ENCODE peak calls at places on chromosomes 1 and 21, in seven cellular contexts. One of them, this sample, is unnamed.

GRCh38 chr1:112540395-112540794 is 31.6 kb downstream of the WNT2B start:
- DNase-seq in thoracic aorta: no peak
- DNase-seq in heart right ventricle: no peak
- DNase-seq in IMR-90: peak
- DNase-seq in prostate gland: no peak
- DNase-seq in uterus: no peak
- DNase-seq in fibroblast of lung: peak
- DNase-seq in this sample: no peak

GRCh38 chr1:197149340-197149739 is 2.9 kb upstream of the ASPM start:
- DNase-seq in thoracic aorta: no peak
- DNase-seq in heart right ventricle: no peak
- DNase-seq in IMR-90: no peak
- DNase-seq in prostate gland: no peak
- DNase-seq in uterus: no peak
- DNase-seq in fibroblast of lung: no peak
- DNase-seq in this sample: no peak

GRCh38 chr1:176416777-176417176 is 46.2 kb upstream of the PAPPA2 start:
- DNase-seq in thoracic aorta: no peak
- DNase-seq in heart right ventricle: no peak
- DNase-seq in IMR-90: no peak
- DNase-seq in prostate gland: no peak
- DNase-seq in uterus: no peak
- DNase-seq in fibroblast of lung: no peak
- DNase-seq in this sample: no peak

GRCh38 chr1:115469703-115470476 is 131.8 kb upstream of the NGF start:
- DNase-seq in thoracic aorta: no peak
- DNase-seq in heart right ventricle: peak
- DNase-seq in IMR-90: peak
- DNase-seq in prostate gland: no peak
- DNase-seq in uterus: peak
- DNase-seq in fibroblast of lung: peak
- DNase-seq in this sample: peak

GRCh38 chr1:153791856-153792253 is 16.6 kb downstream of the SLC27A3 start:
- DNase-seq in thoracic aorta: no peak
- DNase-seq in heart right ventricle: no peak
- DNase-seq in IMR-90: peak
- DNase-seq in prostate gland: no peak
- DNase-seq in uterus: no peak
- DNase-seq in fibroblast of lung: peak
- DNase-seq in this sample: no peak

GRCh38 chr1:1665815-1666251 is 7.0 kb upstream of the CDK11B start:
- DNase-seq in thoracic aorta: no peak
- DNase-seq in heart right ventricle: no peak
- DNase-seq in IMR-90: no peak
- DNase-seq in prostate gland: no peak
- DNase-seq in uterus: no peak
- DNase-seq in fibroblast of lung: no peak
- DNase-seq in this sample: no peak

GRCh38 chr1:22636369-22636768 is at the start of gene C1QA:
- DNase-seq in thoracic aorta: no peak
- DNase-seq in heart right ventricle: peak
- DNase-seq in IMR-90: no peak
- DNase-seq in prostate gland: no peak
- DNase-seq in uterus: no peak
- DNase-seq in fibroblast of lung: no peak
- DNase-seq in this sample: no peak

GRCh38 chr1:28028873-28029654 is 59.3 kb downstream of the EYA3 start:
- DNase-seq in thoracic aorta: no peak
- DNase-seq in heart right ventricle: no peak
- DNase-seq in IMR-90: peak
- DNase-seq in prostate gland: no peak
- DNase-seq in uterus: no peak
- DNase-seq in fibroblast of lung: peak
- DNase-seq in this sample: no peak

GRCh38 chr1:57423135-57424131 is at the start of gene DAB1:
- DNase-seq in thoracic aorta: no peak
- DNase-seq in heart right ventricle: no peak
- DNase-seq in IMR-90: peak
- DNase-seq in prostate gland: no peak
- DNase-seq in uterus: no peak
- DNase-seq in fibroblast of lung: peak
- DNase-seq in this sample: no peak

GRCh38 chr1:33436557-33437296 is 5.8 kb upstream of the PHC2 start:
- DNase-seq in thoracic aorta: no peak
- DNase-seq in heart right ventricle: no peak
- DNase-seq in IMR-90: peak
- DNase-seq in prostate gland: no peak
- DNase-seq in uterus: no peak
- DNase-seq in fibroblast of lung: no peak
- DNase-seq in this sample: no peak

GRCh38 chr1:154992721-154993571 is 440 bp upstream of the LENEP start:
- DNase-seq in thoracic aorta: no peak
- DNase-seq in heart right ventricle: no peak
- DNase-seq in IMR-90: peak
- DNase-seq in prostate gland: no peak
- DNase-seq in uterus: no peak
- DNase-seq in fibroblast of lung: peak
- DNase-seq in this sample: no peak

GRCh38 chr1:218377143-218377660 is 32.1 kb downstream of the TGFB2 start:
- DNase-seq in thoracic aorta: no peak
- DNase-seq in heart right ventricle: no peak
- DNase-seq in IMR-90: peak
- DNase-seq in prostate gland: peak
- DNase-seq in uterus: no peak
- DNase-seq in fibroblast of lung: peak
- DNase-seq in this sample: no peak

GRCh38 chr1:89823679-89824292 is 3.0 kb downstream of the LRRC8D start:
- DNase-seq in thoracic aorta: no peak
- DNase-seq in heart right ventricle: no peak
- DNase-seq in IMR-90: no peak
- DNase-seq in prostate gland: no peak
- DNase-seq in uterus: no peak
- DNase-seq in fibroblast of lung: no peak
- DNase-seq in this sample: no peak

GRCh38 chr1:202622388-202622787 is 87.9 kb downstream of the SYT2 start:
- DNase-seq in thoracic aorta: no peak
- DNase-seq in heart right ventricle: no peak
- DNase-seq in IMR-90: no peak
- DNase-seq in prostate gland: no peak
- DNase-seq in uterus: no peak
- DNase-seq in fibroblast of lung: no peak
- DNase-seq in this sample: no peak

GRCh38 chr1:41322101-41322661 is 39.1 kb upstream of the FOXO6 start:
- DNase-seq in thoracic aorta: no peak
- DNase-seq in heart right ventricle: no peak
- DNase-seq in IMR-90: no peak
- DNase-seq in prostate gland: no peak
- DNase-seq in uterus: no peak
- DNase-seq in fibroblast of lung: no peak
- DNase-seq in this sample: no peak

GRCh38 chr1:215287362-215287761 is 204.8 kb downstream of the KCNK2 start:
- DNase-seq in thoracic aorta: no peak
- DNase-seq in heart right ventricle: no peak
- DNase-seq in IMR-90: peak
- DNase-seq in prostate gland: no peak
- DNase-seq in uterus: no peak
- DNase-seq in fibroblast of lung: no peak
- DNase-seq in this sample: no peak

GRCh38 chr1:100510441-100510840 is 27.5 kb upstream of the GPR88 start:
- DNase-seq in thoracic aorta: no peak
- DNase-seq in heart right ventricle: no peak
- DNase-seq in IMR-90: no peak
- DNase-seq in prostate gland: no peak
- DNase-seq in uterus: no peak
- DNase-seq in fibroblast of lung: no peak
- DNase-seq in this sample: peak

GRCh38 chr1:61337981-61338848 is 255.9 kb downstream of the NFIA start:
- DNase-seq in thoracic aorta: peak
- DNase-seq in heart right ventricle: peak
- DNase-seq in IMR-90: peak
- DNase-seq in prostate gland: peak
- DNase-seq in uterus: peak
- DNase-seq in fibroblast of lung: peak
- DNase-seq in this sample: no peak

GRCh38 chr1:219071209-219071608 is 102.5 kb upstream of the LYPLAL1 start:
- DNase-seq in thoracic aorta: no peak
- DNase-seq in heart right ventricle: no peak
- DNase-seq in IMR-90: no peak
- DNase-seq in prostate gland: no peak
- DNase-seq in uterus: no peak
- DNase-seq in fibroblast of lung: no peak
- DNase-seq in this sample: no peak

GRCh38 chr1:1900883-1901640 is 10.2 kb upstream of the GNB1 start:
- DNase-seq in thoracic aorta: no peak
- DNase-seq in heart right ventricle: no peak
- DNase-seq in IMR-90: no peak
- DNase-seq in prostate gland: no peak
- DNase-seq in uterus: no peak
- DNase-seq in fibroblast of lung: no peak
- DNase-seq in this sample: no peak

GRCh38 chr1:24483441-24483840 is 19.2 kb upstream of the RCAN3 start:
- DNase-seq in thoracic aorta: no peak
- DNase-seq in heart right ventricle: no peak
- DNase-seq in IMR-90: no peak
- DNase-seq in prostate gland: no peak
- DNase-seq in uterus: no peak
- DNase-seq in fibroblast of lung: no peak
- DNase-seq in this sample: no peak

GRCh38 chr1:219573960-219574359 is 38.9 kb downstream of the ZC3H11B start:
- DNase-seq in thoracic aorta: no peak
- DNase-seq in heart right ventricle: no peak
- DNase-seq in IMR-90: no peak
- DNase-seq in prostate gland: no peak
- DNase-seq in uterus: no peak
- DNase-seq in fibroblast of lung: no peak
- DNase-seq in this sample: no peak

GRCh38 chr1:98792123-98792522 is 130.6 kb downstream of the SNX7 start:
- DNase-seq in thoracic aorta: no peak
- DNase-seq in heart right ventricle: no peak
- DNase-seq in IMR-90: peak
- DNase-seq in prostate gland: no peak
- DNase-seq in uterus: no peak
- DNase-seq in fibroblast of lung: peak
- DNase-seq in this sample: no peak

GRCh38 chr1:118944133-118944532 is 44.0 kb downstream of the TBX15 start:
- DNase-seq in thoracic aorta: no peak
- DNase-seq in heart right ventricle: no peak
- DNase-seq in IMR-90: no peak
- DNase-seq in prostate gland: no peak
- DNase-seq in uterus: no peak
- DNase-seq in fibroblast of lung: peak
- DNase-seq in this sample: no peak

GRCh38 chr21:46189213-46189958 is 5.1 kb upstream of the SPATC1L start:
- DNase-seq in thoracic aorta: no peak
- DNase-seq in heart right ventricle: no peak
- DNase-seq in IMR-90: peak
- DNase-seq in prostate gland: peak
- DNase-seq in uterus: no peak
- DNase-seq in fibroblast of lung: peak
- DNase-seq in this sample: no peak

GRCh38 chr1:86650065-86650464 is 54.3 kb upstream of the SH3GLB1 start:
- DNase-seq in thoracic aorta: no peak
- DNase-seq in heart right ventricle: no peak
- DNase-seq in IMR-90: no peak
- DNase-seq in prostate gland: no peak
- DNase-seq in uterus: no peak
- DNase-seq in fibroblast of lung: no peak
- DNase-seq in this sample: no peak

GRCh38 chr1:5949761-5950100 is 42.5 kb downstream of the NPHP4 start:
- DNase-seq in thoracic aorta: no peak
- DNase-seq in heart right ventricle: no peak
- DNase-seq in IMR-90: no peak
- DNase-seq in prostate gland: no peak
- DNase-seq in uterus: no peak
- DNase-seq in fibroblast of lung: no peak
- DNase-seq in this sample: no peak